ENCODE peak calls at places on chromosomes 16 and 17, in ten cellular contexts. N is NCI-H2081; A is kidney tubule cell; V is NCI-H510A; G is T1000; T is mucosa of gallbladder; O is upper lobe of right lung; K is EH; C is B cell; F is activated CD4-positive, CD25-positive, alpha-beta regulatory T cell treated with anti-CD3 and anti-CD28 coated beads, Interleukin-2, amount 50 U/mL, for 72 hours. D is an unnamed sample.

GRCh38 chr16:4115941-4116327 is 308 bp downstream of the ADCY9 start:
- DNase-seq in G (no peak), O (no peak), K (no peak), N (no peak), C (no peak), F (no peak), A (no peak), T (no peak), V (no peak), D (no peak)

GRCh38 chr16:13909872-13910303 is 10.1 kb upstream of the ERCC4 start:
- DNase-seq in N (no peak), C (no peak), G (no peak), O (no peak), T (peak; percentile 91), V (no peak), K (peak; percentile 24), F (no peak), A (peak; percentile 26), D (no peak)

GRCh38 chr17:63824362-63824761 is 2.9 kb upstream of the PSMC5 start:
- DNase-seq in F (no peak), T (no peak), A (no peak), N (no peak), V (no peak), C (no peak), G (no peak), K (no peak), O (no peak), D (no peak)

GRCh38 chr17:43974541-43975315 is 21.0 kb upstream of the PYY start:
- DNase-seq in V (no peak), A (no peak), G (no peak), N (no peak), T (no peak), K (no peak), F (no peak), O (no peak), C (no peak), D (no peak)

GRCh38 chr17:45307290-45308015 is 9.4 kb downstream of the MAP3K14 start:
- DNase-seq in A (peak; percentile 66), F (no peak), T (no peak), K (peak; percentile 91), C (peak; percentile 57), V (no peak), G (peak; percentile 14), N (no peak), O (no peak), D (peak; percentile 39)

GRCh38 chr16:63789603-63790002 is 1332.3 kb downstream of the CDH11 start:
- DNase-seq in G (no peak), F (no peak), N (no peak), C (no peak), T (no peak), O (no peak), A (peak; percentile 3), K (no peak), V (no peak), D (no peak)

GRCh38 chr17:40524243-40524965 is 23.0 kb upstream of the TNS4 start:
- DNase-seq in A (no peak), F (no peak), K (no peak), V (no peak), C (no peak), T (no peak), N (no peak), G (no peak), O (no peak), D (no peak)

GRCh38 chr17:1043601-1044251 is 46.8 kb downstream of the TIMM22 start:
- DNase-seq in A (no peak), G (no peak), T (no peak), V (no peak), O (peak; percentile 67), N (no peak), K (no peak), C (no peak), F (no peak), D (no peak)

GRCh38 chr17:49554694-49555494 is 20.8 kb upstream of the NXPH3 start:
- DNase-seq in V (no peak), A (no peak), K (no peak), T (no peak), F (no peak), O (peak; percentile 60), N (no peak), G (no peak), C (peak; percentile 18), D (no peak)

GRCh38 chr17:47275245-47275984 is 21.8 kb downstream of the ITGB3 start:
- DNase-seq in N (no peak), G (peak; percentile 13), A (peak; percentile 98), F (no peak), C (no peak), V (peak; percentile 60), K (peak; percentile 92), T (peak; percentile 80), O (no peak), D (no peak)

GRCh38 chr16:12336158-12336557 is 359.6 kb downstream of the SNX29 start:
- DNase-seq in G (no peak), A (no peak), F (no peak), V (no peak), N (no peak), C (no peak), K (no peak), T (no peak), O (no peak), D (peak; percentile 4)

GRCh38 chr17:57463103-57463885 is 207.0 kb downstream of the MSI2 start:
- DNase-seq in G (peak; percentile 79), V (no peak), A (peak; percentile 96), C (no peak), F (peak; percentile 88), K (peak; percentile 93), N (no peak), T (no peak), O (no peak), D (no peak)

GRCh38 chr17:37608369-37609169 is 649 bp downstream of the SYNRG start:
- DNase-seq in G (no peak), V (peak; percentile 35), K (peak; percentile 54), N (peak; percentile 41), A (peak; percentile 57), T (no peak), O (no peak), C (no peak), F (no peak), D (peak; percentile 51)

GRCh38 chr17:19418312-19418992 is 7.4 kb downstream of the RNF112 start:
- DNase-seq in K (peak; percentile 55), A (peak; percentile 57), O (no peak), G (no peak), N (no peak), C (no peak), F (no peak), T (peak; percentile 20), V (no peak), D (no peak)

GRCh38 chr17:80109713-80110446 is 8.5 kb downstream of the GAA start:
- DNase-seq in N (no peak), F (peak; percentile 23), G (no peak), K (no peak), O (peak; percentile 52), V (peak; percentile 68), A (no peak), T (no peak), C (peak; percentile 37), D (peak; percentile 57)

GRCh38 chr17:73519621-73520368 is 124.5 kb downstream of the SDK2 start:
- DNase-seq in T (no peak), G (no peak), F (no peak), C (no peak), O (no peak), K (no peak), V (no peak), A (no peak), N (no peak), D (no peak)

GRCh38 chr17:30808785-30809286 is 15.7 kb downstream of the CRLF3 start:
- DNase-seq in V (no peak), K (no peak), O (no peak), G (no peak), N (no peak), F (no peak), A (no peak), C (peak; percentile 56), T (no peak), D (no peak)